ENCODE peak calls at places on chromosome 21, in six cellular contexts. W is ovary, O is heart left ventricle, N is left ventricle myocardium inferior, B is fibroblast of lung, Q is psoas muscle. G is an unnamed sample.

GRCh38 chr21:17903029-17903806 is 84.1 kb upstream of the C21orf91 start:
- DNase-seq in N (no peak), B (peak; percentile 73), W (no peak), Q (no peak), O (no peak), G (no peak)

GRCh38 chr21:28442624-28443023 is 550.1 kb downstream of the LTN1 start:
- DNase-seq in W (no peak), O (no peak), B (peak; percentile 85), N (no peak), Q (no peak), G (no peak)

GRCh38 chr21:25025596-25025995 is 581.7 kb downstream of the MRPL39 start:
- DNase-seq in N (no peak), O (no peak), B (no peak), Q (no peak), W (no peak), G (no peak)

GRCh38 chr21:25280061-25280460 is 327.2 kb downstream of the MRPL39 start:
- DNase-seq in O (no peak), Q (no peak), B (no peak), W (no peak), N (no peak), G (no peak)

GRCh38 chr21:16279658-16280581 is 550.1 kb downstream of the USP25 start:
- DNase-seq in B (peak; percentile 55), N (peak; percentile 27), W (peak; percentile 71), Q (peak; percentile 52), O (peak; percentile 42), G (no peak)

GRCh38 chr21:21688877-21689276 is 690.7 kb downstream of the NCAM2 start:
- DNase-seq in W (no peak), N (no peak), O (no peak), B (peak; percentile 65), Q (peak; percentile 35), G (no peak)

GRCh38 chr21:16046625-16047340 is 317.0 kb downstream of the USP25 start:
- DNase-seq in W (no peak), B (peak; percentile 9), Q (no peak), O (no peak), N (no peak), G (no peak)

GRCh38 chr21:17451364-17451869 is 61.4 kb upstream of the CXADR start:
- DNase-seq in W (no peak), O (no peak), Q (no peak), N (no peak), B (peak; percentile 89), G (no peak)

GRCh38 chr21:26137379-26138060 is 33.0 kb downstream of the APP start:
- DNase-seq in N (no peak), O (no peak), Q (no peak), B (no peak), W (no peak), G (no peak)

GRCh38 chr21:27244356-27244755 is 277.5 kb upstream of the ADAMTS5 start:
- DNase-seq in O (no peak), B (peak; percentile 57), Q (no peak), N (no peak), W (no peak), G (no peak)

GRCh38 chr21:21397464-21397863 is 399.3 kb downstream of the NCAM2 start:
- DNase-seq in W (no peak), Q (no peak), O (no peak), N (no peak), B (no peak), G (no peak)

GRCh38 chr21:27403011-27403410 is 436.1 kb upstream of the ADAMTS5 start:
- DNase-seq in B (no peak), O (no peak), Q (no peak), N (no peak), W (no peak), G (no peak)

GRCh38 chr21:15943009-15943666 is 213.4 kb downstream of the USP25 start:
- DNase-seq in B (peak; percentile 10), O (no peak), N (no peak), Q (no peak), W (no peak), G (no peak)

GRCh38 chr21:41631564-41632461 is 123.9 kb upstream of the TMPRSS2 start:
- DNase-seq in N (no peak), O (no peak), W (no peak), B (peak; percentile 31), Q (no peak), G (no peak)
- TF ChIP-seq CTCF in N (no peak), O (no peak), W (no peak), B (no peak), Q (no peak), G (no peak)

GRCh38 chr21:45830221-45830640 is 151.3 kb upstream of the COL6A1 start:
- DNase-seq in Q (no peak), O (no peak), N (no peak), B (peak; percentile 36), W (no peak), G (no peak)
- H3K4me1 ChIP-seq in Q (no peaks in the 10 kb centered on the region), O (peaks cover 5% of the 10 kb centered on the region), N (peaks cover 22% of the 10 kb centered on the region), B (no peaks in the 10 kb centered on the region), W (no peaks in the 10 kb centered on the region), G (no peaks in the 10 kb centered on the region)

GRCh38 chr21:35201799-35202198 is 152.7 kb upstream of the RUNX1 start:
- DNase-seq in N (no peak), O (no peak), W (no peak), B (no peak), Q (no peak), G (no peak)
- H3K27ac ChIP-seq in N (peak overlapping the region; percentile 75), O (no peak overlapping the region), W (no peak overlapping the region), B (no peak overlapping the region), Q (peak overlapping the region; percentile 85), G (no peak overlapping the region)

GRCh38 chr21:32065654-32066053 is 192.8 kb downstream of the HUNK start:
- DNase-seq in Q (no peak), B (no peak), O (no peak), W (no peak), N (no peak), G (no peak)

GRCh38 chr21:32061755-32062154 is 188.9 kb downstream of the HUNK start:
- DNase-seq in Q (no peak), O (no peak), B (no peak), N (no peak), W (no peak), G (no peak)

GRCh38 chr21:32064511-32064910 is 191.7 kb downstream of the HUNK start:
- DNase-seq in B (no peak), Q (no peak), O (no peak), N (no peak), W (no peak), G (no peak)

GRCh38 chr21:32056791-32057190 is 184.0 kb downstream of the HUNK start:
- DNase-seq in N (no peak), W (no peak), Q (no peak), B (no peak), O (no peak), G (no peak)

GRCh38 chr21:32062591-32063227 is 189.9 kb downstream of the HUNK start:
- DNase-seq in W (no peak), Q (no peak), O (no peak), N (no peak), B (no peak), G (no peak)
- TF ChIP-seq CTCF in W (no peak), Q (no peak), O (no peak), N (no peak), B (no peak), G (no peak)

GRCh38 chr21:31999810-32000468 is 127.1 kb downstream of the HUNK start:
- DNase-seq in W (no peak), B (no peak), N (no peak), Q (no peak), O (no peak), G (no peak)
- H3K4me1 ChIP-seq in W (no peaks in the 10 kb centered on the region), B (no peaks in the 10 kb centered on the region), N (no peaks in the 10 kb centered on the region), Q (no peaks in the 10 kb centered on the region), O (peaks cover under 1% of the 10 kb centered on the region), G (no peaks in the 10 kb centered on the region)

DNA sequence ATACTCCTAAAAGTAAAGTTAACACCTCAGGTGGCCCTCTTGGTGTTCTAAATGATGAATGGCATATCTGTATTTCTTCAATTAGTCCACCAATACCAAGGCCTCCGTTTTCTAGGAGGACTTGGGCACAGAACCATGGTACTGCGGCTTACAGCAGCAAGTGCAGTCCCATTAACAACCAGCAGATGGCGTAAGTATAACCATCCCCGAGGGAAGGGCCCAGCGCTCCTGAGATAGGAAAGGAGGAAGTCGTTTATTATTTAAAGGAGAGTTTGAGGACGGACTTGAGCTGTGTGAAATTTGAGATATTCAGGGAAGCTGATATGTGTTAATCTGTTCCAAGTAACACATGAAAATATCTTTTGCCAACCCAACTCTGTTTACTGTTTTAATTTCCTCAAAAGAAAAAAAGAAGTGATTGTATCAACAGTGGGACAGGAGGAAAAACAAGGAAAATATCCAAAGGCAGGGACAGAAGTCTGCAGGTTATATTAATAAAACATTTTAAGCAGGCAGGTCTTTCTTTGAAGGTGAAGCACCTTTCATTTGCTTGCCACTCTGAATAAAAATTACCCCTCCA is 37.7 kb upstream of the KCNJ15 start:
- DNase-seq in N (peak; percentile 46), O (peak; percentile 62), B (peak; percentile 79), Q (no peak), W (peak; percentile 29), G (no peak)
- H3K27ac ChIP-seq in N (no peak overlapping the region), O (no peak overlapping the region), B (no peak overlapping the region), Q (no peak overlapping the region), W (no peak overlapping the region), G (peak overlapping the region; percentile 67)

DNA sequence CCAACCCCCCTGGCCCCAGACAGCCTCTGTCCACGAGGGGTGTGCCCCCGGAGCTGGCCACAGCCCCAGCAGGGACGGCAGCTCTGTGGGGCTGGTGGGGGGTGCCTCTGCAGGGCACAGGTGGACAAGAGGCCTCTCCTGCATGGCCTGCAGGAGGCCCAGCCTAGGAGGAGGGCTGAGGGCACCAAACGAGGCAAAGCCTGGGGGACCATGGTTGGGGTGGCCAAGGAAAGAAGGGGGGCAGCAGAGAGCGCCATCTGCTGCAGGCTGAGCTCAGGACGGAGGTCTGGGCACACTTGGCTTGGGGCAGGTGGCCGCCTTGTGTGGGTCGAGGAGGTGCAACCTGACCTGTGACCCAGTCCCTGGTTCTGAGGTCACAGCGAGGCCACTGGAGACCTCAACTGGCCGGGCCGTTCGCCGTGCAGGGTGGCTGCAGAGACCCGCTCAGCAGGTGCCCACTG is 27.3 kb downstream of the RRP1 start:
- DNase-seq in W (no peak), B (no peak), O (peak; percentile 11), Q (peak; percentile 53), N (no peak), G (no peak)
- TF ChIP-seq CTCF in W (no peak), B (no peak), O (no peak), Q (no peak), N (no peak), G (no peak)

DNA sequence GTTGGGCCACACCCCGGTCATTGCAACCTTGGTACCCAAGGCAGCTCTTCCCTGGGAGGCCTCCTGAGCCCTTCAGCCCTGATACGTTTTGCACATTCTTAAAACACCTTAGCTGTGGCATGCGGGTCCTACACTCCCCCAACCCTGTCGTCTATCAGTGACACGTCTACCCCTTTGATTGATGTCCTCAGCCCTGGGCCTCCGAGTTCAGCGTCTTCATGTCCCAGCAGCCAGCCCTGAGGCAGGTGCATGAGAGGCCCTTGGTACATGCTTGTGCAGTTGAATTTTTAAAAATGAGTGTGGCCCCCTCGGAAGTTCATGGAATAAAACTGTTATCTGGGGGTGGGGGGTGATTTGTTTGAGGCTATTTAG is 38.9 kb upstream of the ADARB1 start:
- DNase-seq in O (no peak), N (no peak), W (no peak), Q (no peak), B (no peak), G (no peak)
- H3K4me1 ChIP-seq in O (peaks cover 27% of the 10 kb centered on the region), N (peaks cover 48% of the 10 kb centered on the region), W (peaks cover 20% of the 10 kb centered on the region), Q (peaks cover 23% of the 10 kb centered on the region), B (peaks cover 15% of the 10 kb centered on the region), G (peaks cover 8% of the 10 kb centered on the region)

GRCh38 chr21:43658769-43659135 is 536 bp downstream of the HSF2BP start:
- DNase-seq in O (peak; percentile 35), B (no peak), W (peak; percentile 32), N (peak; percentile 30), Q (peak; percentile 73), G (no peak)
- H3K27ac ChIP-seq in O (peak overlapping the region; percentile 83), B (peak overlapping the region; percentile 87), W (no peak overlapping the region), N (peak overlapping the region; percentile 90), Q (peak overlapping the region; percentile 93), G (peak overlapping the region; percentile 80)